ENCODE peak calls at places on chromosomes 11 and 22, in five cellular contexts. One of them, this sample, is unnamed. For H3K4me1, the result is how much of the 10 kb centered on the place peaks cover.

GRCh38 chr11:16002942-16003341 is 353.4 kb downstream of the SOX6 start:
- DNase-seq in uterus: no peak
- DNase-seq in ovary: no peak
- DNase-seq in breast epithelium: no peak
- DNase-seq in sigmoid colon: no peak
- DNase-seq in this sample: no peak

GRCh38 chr11:86548278-86548917 is 124.0 kb downstream of the ME3 start:
- DNase-seq in uterus: no peak
- DNase-seq in ovary: no peak
- DNase-seq in breast epithelium: no peak
- DNase-seq in sigmoid colon: no peak
- DNase-seq in this sample: peak

GRCh38 chr11:14967581-14968214 is 4.5 kb downstream of the CALCA start:
- DNase-seq in uterus: no peak
- DNase-seq in ovary: no peak
- DNase-seq in breast epithelium: no peak
- DNase-seq in sigmoid colon: no peak
- DNase-seq in this sample: no peak

GRCh38 chr11:78227906-78228305 is 39.2 kb downstream of the USP35 start:
- DNase-seq in uterus: no peak
- DNase-seq in ovary: no peak
- DNase-seq in breast epithelium: no peak
- DNase-seq in sigmoid colon: no peak
- DNase-seq in this sample: no peak

GRCh38 chr11:86749861-86750401 is 50.4 kb upstream of the PRSS23 start:
- DNase-seq in uterus: no peak
- DNase-seq in ovary: no peak
- DNase-seq in breast epithelium: no peak
- DNase-seq in sigmoid colon: no peak
- DNase-seq in this sample: no peak

GRCh38 chr22:35510951-35511350 is 29.7 kb upstream of the RASD2 start:
- DNase-seq in uterus: no peak
- DNase-seq in ovary: no peak
- DNase-seq in breast epithelium: no peak
- DNase-seq in sigmoid colon: no peak
- DNase-seq in this sample: no peak

GRCh38 chr11:114219559-114220349 is 76.4 kb upstream of the NNMT start:
- DNase-seq in uterus: no peak
- DNase-seq in ovary: peak
- DNase-seq in breast epithelium: no peak
- DNase-seq in sigmoid colon: no peak
- DNase-seq in this sample: no peak

GRCh38 chr22:49934891-49935557 is 16.6 kb downstream of the CRELD2 start:
- DNase-seq in uterus: peak
- DNase-seq in ovary: peak
- DNase-seq in breast epithelium: peak
- DNase-seq in sigmoid colon: peak
- DNase-seq in this sample: peak

GRCh38 chr11:69209936-69210659 is 54.4 kb downstream of the SMIM38 start:
- DNase-seq in uterus: no peak
- DNase-seq in ovary: no peak
- DNase-seq in breast epithelium: peak
- DNase-seq in sigmoid colon: no peak
- DNase-seq in this sample: no peak

GRCh38 chr22:49827307-49827852 is 293 bp downstream of the BRD1 start:
- DNase-seq in uterus: no peak
- DNase-seq in ovary: no peak
- DNase-seq in breast epithelium: no peak
- DNase-seq in sigmoid colon: no peak
- DNase-seq in this sample: no peak

GRCh38 chr22:40116496-40117200 is 61.1 kb upstream of the TNRC6B start:
- DNase-seq in uterus: no peak
- DNase-seq in ovary: no peak
- DNase-seq in breast epithelium: no peak
- DNase-seq in sigmoid colon: no peak
- DNase-seq in this sample: no peak

GRCh38 chr11:76680517-76681425 is 10.2 kb upstream of the LRRC32 start:
- DNase-seq in uterus: peak
- DNase-seq in ovary: peak
- DNase-seq in breast epithelium: no peak
- DNase-seq in sigmoid colon: peak
- DNase-seq in this sample: peak

GRCh38 chr22:47807506-47807905 is 1045.1 kb downstream of the TBC1D22A start:
- DNase-seq in uterus: no peak
- DNase-seq in ovary: no peak
- DNase-seq in breast epithelium: no peak
- DNase-seq in sigmoid colon: no peak
- DNase-seq in this sample: no peak

GRCh38 chr11:86068138-86068861 is 584 bp downstream of the PICALM start:
- DNase-seq in uterus: no peak
- DNase-seq in ovary: no peak
- DNase-seq in breast epithelium: peak
- DNase-seq in sigmoid colon: peak
- DNase-seq in this sample: peak

GRCh38 chr11:15716550-15716949 is 601.8 kb downstream of the INSC start:
- DNase-seq in uterus: no peak
- DNase-seq in ovary: no peak
- DNase-seq in breast epithelium: no peak
- DNase-seq in sigmoid colon: no peak
- DNase-seq in this sample: no peak

GRCh38 chr22:41833369-41834004 is 582 bp downstream of the SREBF2 start:
- DNase-seq in uterus: peak
- DNase-seq in ovary: peak
- DNase-seq in breast epithelium: peak
- DNase-seq in sigmoid colon: peak
- DNase-seq in this sample: peak

GRCh38 chr11:2714871-2715270 is 15.1 kb upstream of the KCNQ1OT1 start:
- DNase-seq in uterus: no peak
- DNase-seq in ovary: no peak
- DNase-seq in breast epithelium: no peak
- DNase-seq in sigmoid colon: no peak
- DNase-seq in this sample: no peak

GRCh38 chr11:46917109-46918086 is 952 bp downstream of the LRP4 start:
- DNase-seq in uterus: no peak
- DNase-seq in ovary: no peak
- DNase-seq in breast epithelium: no peak
- DNase-seq in sigmoid colon: peak
- DNase-seq in this sample: no peak

GRCh38 chr11:120061036-120061760 is 76.7 kb downstream of the TRIM29 start:
- DNase-seq in uterus: no peak
- DNase-seq in ovary: no peak
- DNase-seq in breast epithelium: no peak
- DNase-seq in sigmoid colon: no peak
- DNase-seq in this sample: no peak

GRCh38 chr22:23831781-23832180 is 7.0 kb downstream of the DERL3 start:
- DNase-seq in uterus: no peak
- DNase-seq in ovary: peak
- DNase-seq in breast epithelium: no peak
- DNase-seq in sigmoid colon: peak
- DNase-seq in this sample: no peak

GRCh38 chr11:84140386-84141169 is 854.4 kb upstream of the CCDC90B start:
- DNase-seq in uterus: no peak
- DNase-seq in ovary: no peak
- DNase-seq in breast epithelium: no peak
- DNase-seq in sigmoid colon: no peak
- DNase-seq in this sample: no peak

GRCh38 chr11:126586303-126586627 is 230.8 kb downstream of the ST3GAL4 start:
- DNase-seq in uterus: no peak
- DNase-seq in ovary: no peak
- DNase-seq in breast epithelium: no peak
- DNase-seq in sigmoid colon: no peak
- DNase-seq in this sample: no peak

GRCh38 chr11:17564687-17565042 is 17.6 kb downstream of the OTOG start:
- DNase-seq in uterus: no peak
- DNase-seq in ovary: no peak
- DNase-seq in breast epithelium: no peak
- DNase-seq in sigmoid colon: no peak
- DNase-seq in this sample: no peak

GRCh38 chr11:2301631-2302272 is at the start of the genes C11orf21 and TSPAN32:
- DNase-seq in uterus: no peak
- DNase-seq in ovary: peak
- DNase-seq in breast epithelium: peak
- DNase-seq in sigmoid colon: no peak
- DNase-seq in this sample: peak

GRCh38 chr22:21942407-21942895 is 10.2 kb downstream of the PPM1F start:
- DNase-seq in uterus: peak
- DNase-seq in ovary: peak
- DNase-seq in breast epithelium: peak
- DNase-seq in sigmoid colon: peak
- DNase-seq in this sample: no peak

GRCh38 chr11:46120361-46120710 is 918 bp downstream of the PHF21A start:
- DNase-seq in uterus: peak
- DNase-seq in ovary: peak
- DNase-seq in breast epithelium: no peak
- DNase-seq in sigmoid colon: peak
- DNase-seq in this sample: no peak

GRCh38 chr11:11758603-11759196 is 83.1 kb upstream of the USP47 start:
- DNase-seq in uterus: no peak
- DNase-seq in ovary: no peak
- DNase-seq in breast epithelium: no peak
- DNase-seq in sigmoid colon: no peak
- DNase-seq in this sample: no peak

DNA sequence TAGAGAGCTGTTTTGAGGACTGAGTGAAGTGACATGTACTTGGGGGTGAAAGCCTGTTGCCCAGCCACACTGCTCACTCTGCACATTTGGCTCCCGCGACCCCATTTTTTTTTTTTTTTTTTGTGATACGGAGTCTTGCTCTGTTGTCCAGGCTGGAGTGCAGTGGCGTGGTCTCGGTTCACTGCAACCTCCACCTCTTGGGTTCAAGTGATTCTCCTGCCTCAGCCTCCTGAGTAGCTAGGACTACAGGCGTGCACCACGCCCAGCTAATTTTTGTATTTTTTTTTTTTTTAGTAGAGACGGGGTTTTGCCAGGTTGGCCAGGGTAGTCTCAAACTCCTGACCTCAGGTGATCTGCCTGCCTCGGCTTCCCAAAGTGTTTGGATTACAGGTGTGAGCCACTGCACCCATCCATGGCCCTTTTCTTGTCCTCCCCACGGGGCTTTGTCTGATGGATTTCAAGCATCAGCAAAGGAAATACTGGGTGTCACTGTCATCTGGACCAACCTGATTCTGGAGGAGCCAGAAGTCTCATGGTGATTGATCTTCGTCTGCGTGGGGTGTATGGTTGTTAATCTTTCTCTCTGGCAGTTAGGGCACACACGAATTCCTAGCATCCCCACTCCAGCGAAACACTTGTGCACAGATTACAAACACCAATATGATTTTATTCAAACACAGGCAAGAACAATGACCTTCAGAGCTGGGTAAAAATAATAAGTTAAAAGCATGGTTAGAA is 3.4 kb upstream of the UCP3 start:
- DNase-seq in uterus: no peak
- DNase-seq in ovary: no peak
- DNase-seq in breast epithelium: no peak
- DNase-seq in sigmoid colon: peak
- DNase-seq in this sample: no peak
- H3K4me1 ChIP-seq in uterus: under half
- H3K4me1 ChIP-seq in ovary: under half
- H3K4me1 ChIP-seq in breast epithelium: under half
- H3K4me1 ChIP-seq in sigmoid colon: under half
- H3K4me1 ChIP-seq in this sample: under half

DNA sequence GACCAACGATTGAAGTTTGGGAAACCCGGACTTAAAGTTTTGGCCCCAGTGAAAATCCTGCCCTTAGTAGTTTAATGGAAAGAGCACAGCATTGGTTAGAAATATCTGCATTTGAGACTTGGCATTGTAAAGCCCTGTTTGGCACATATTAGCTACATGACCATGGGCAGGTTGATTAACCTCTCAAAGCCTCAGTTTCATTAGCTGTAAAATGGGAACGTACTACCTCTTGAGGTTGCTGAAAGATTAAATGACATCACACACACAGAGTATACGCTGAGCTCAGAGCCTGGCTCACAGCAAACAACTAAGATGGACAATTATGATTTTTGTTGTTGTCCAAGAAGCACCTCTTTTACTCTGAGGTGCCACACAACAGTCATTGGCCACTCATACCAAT is 153.0 kb upstream of the TIMP3 start:
- DNase-seq in uterus: no peak
- DNase-seq in ovary: no peak
- DNase-seq in breast epithelium: no peak
- DNase-seq in sigmoid colon: no peak
- DNase-seq in this sample: no peak
- H3K4me3 ChIP-seq in uterus: no peak
- H3K4me3 ChIP-seq in ovary: no peak
- H3K4me3 ChIP-seq in breast epithelium: no peak
- H3K4me3 ChIP-seq in sigmoid colon: no peak
- H3K4me3 ChIP-seq in this sample: no peak

GRCh38 chr11:122155001-122155400 is 39.0 kb upstream of the BLID start:
- DNase-seq in uterus: no peak
- DNase-seq in ovary: no peak
- DNase-seq in breast epithelium: no peak
- DNase-seq in sigmoid colon: no peak
- DNase-seq in this sample: no peak

GRCh38 chr11:122159173-122159701 is 43.2 kb upstream of the BLID start:
- DNase-seq in uterus: peak
- DNase-seq in ovary: peak
- DNase-seq in breast epithelium: no peak
- DNase-seq in sigmoid colon: peak
- DNase-seq in this sample: peak

GRCh38 chr11:122159861-122160260 is 43.8 kb upstream of the BLID start:
- DNase-seq in uterus: no peak
- DNase-seq in ovary: no peak
- DNase-seq in breast epithelium: no peak
- DNase-seq in sigmoid colon: no peak
- DNase-seq in this sample: no peak

GRCh38 chr11:122155765-122156527 is 39.9 kb upstream of the BLID start:
- DNase-seq in uterus: no peak
- DNase-seq in ovary: no peak
- DNase-seq in breast epithelium: no peak
- DNase-seq in sigmoid colon: no peak
- DNase-seq in this sample: no peak

DNA sequence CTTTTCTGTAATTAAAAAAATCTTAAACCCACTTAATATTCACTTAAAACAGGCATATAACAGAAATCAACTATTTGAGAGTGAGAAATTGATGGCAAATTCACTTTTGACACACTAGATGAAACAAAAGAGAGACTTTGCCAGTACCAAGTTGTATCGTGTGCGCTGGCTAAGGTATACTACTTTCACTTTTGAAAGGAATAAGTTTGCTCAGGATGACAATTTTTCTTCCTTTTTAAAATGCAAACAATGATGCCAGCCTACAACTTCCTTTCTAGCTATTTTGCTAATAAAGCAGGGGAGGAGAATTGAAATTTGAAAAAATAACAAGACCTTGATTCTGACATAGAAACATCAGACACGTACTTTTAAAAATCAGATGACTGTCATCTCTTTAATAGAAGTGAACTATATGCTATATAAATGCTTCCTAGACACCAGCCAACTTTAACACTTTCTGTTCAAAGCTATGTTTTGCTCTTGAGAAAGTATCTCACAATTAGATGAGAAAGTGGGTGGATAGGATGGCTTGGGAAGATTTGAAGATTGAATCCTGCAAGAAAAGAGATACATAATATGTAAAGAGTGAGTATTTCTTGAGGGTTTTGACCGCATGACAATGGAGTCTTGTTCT is 41.6 kb upstream of the BLID start:
- DNase-seq in uterus: no peak
- DNase-seq in ovary: no peak
- DNase-seq in breast epithelium: no peak
- DNase-seq in sigmoid colon: no peak
- DNase-seq in this sample: no peak
- TF ChIP-seq POLR2A in uterus: no peak
- TF ChIP-seq POLR2A in ovary: no peak
- TF ChIP-seq POLR2A in breast epithelium: no peak
- TF ChIP-seq POLR2A in sigmoid colon: no peak
- TF ChIP-seq POLR2A in this sample: no peak

GRCh38 chr11:73313652-73314051 is 5.6 kb downstream of the ARHGEF17 start:
- DNase-seq in uterus: no peak
- DNase-seq in ovary: no peak
- DNase-seq in breast epithelium: no peak
- DNase-seq in sigmoid colon: no peak
- DNase-seq in this sample: no peak
- H3K4me1 ChIP-seq in uterus: under half
- H3K4me1 ChIP-seq in ovary: half or more
- H3K4me1 ChIP-seq in breast epithelium: under half
- H3K4me1 ChIP-seq in sigmoid colon: under half
- H3K4me1 ChIP-seq in this sample: half or more